ENCODE peak calls at places on chromosome 11, in four cellular contexts. N is activated T-helper 1 cell treated with Interleukin-2 at 50 U/mL for 16 hours, D is K562, A is HAP-1. T is an unnamed sample.

GRCh38 chr11:94557992-94558391 is 9.2 kb upstream of the PIWIL4 start:
- DNase-seq in D (no peak), A (no peak), N (no peak), T (no peak)

GRCh38 chr11:126352934-126353801 is 2.3 kb upstream of the ST3GAL4 start:
- DNase-seq in D (peak), A (peak), N (no peak), T (peak)

GRCh38 chr11:134062255-134063030 is 6.4 kb upstream of the JAM3 start:
- DNase-seq in N (no peak), A (no peak), D (no peak), T (no peak)

GRCh38 chr11:73237471-73238290 is 19.6 kb downstream of the P2RY2 start:
- DNase-seq in N (no peak), A (no peak), D (no peak), T (no peak)

GRCh38 chr11:112770017-112770416 is 191.2 kb upstream of the NCAM1 start:
- DNase-seq in D (no peak), A (no peak), N (no peak), T (no peak)

GRCh38 chr11:46541593-46542371 is 52.0 kb downstream of the AMBRA1 start:
- DNase-seq in N (no peak), D (peak), A (no peak), T (peak)

GRCh38 chr11:20616908-20617307 is 17.5 kb downstream of the SLC6A5 start:
- DNase-seq in A (no peak), D (no peak), N (no peak), T (no peak)

GRCh38 chr11:57288771-57289579 is 35.8 kb downstream of the TNKS1BP1 start:
- DNase-seq in A (peak), D (no peak), N (no peak), T (no peak)

GRCh38 chr11:2943711-2944118 is 14.5 kb upstream of the PHLDA2 start:
- DNase-seq in D (no peak), N (no peak), A (no peak), T (peak)

GRCh38 chr11:132972565-132972964 is 559.7 kb downstream of the OPCML start:
- DNase-seq in A (no peak), N (no peak), D (no peak), T (no peak)

GRCh38 chr11:90213322-90213721 is 9.5 kb downstream of the CHORDC1 start:
- DNase-seq in A (no peak), D (no peak), N (no peak), T (no peak)

T was measured in erythroblast.